ENCODE peak calls at places on chromosomes 11 and 22, in six cellular contexts. M, Y, H, W, B and L are unnamed samples.
A peak's percentile ranks its signal among the peaks of the same experiment; 100 is the strongest.

GRCh38 chr11:130180491-130180890 is 20.9 kb downstream of the ST14 start:
- DNase-seq in M (no peak), Y (no peak), H (no peak), W (no peak), B (no peak), L (no peak)

GRCh38 chr22:41048791-41049717 is 43.3 kb upstream of the EP300 start:
- DNase-seq in M (peak; percentile 82), Y (peak; percentile 83), H (peak; percentile 79), W (no peak), B (no peak), L (peak; percentile 77)

GRCh38 chr11:100789500-100789899 is 102.4 kb downstream of the ARHGAP42 start:
- DNase-seq in M (no peak), Y (no peak), H (peak; percentile 23), W (no peak), B (no peak), L (peak; percentile 41)

GRCh38 chr11:21948876-21949275 is 244.0 kb upstream of the ANO5 start:
- DNase-seq in M (no peak), Y (no peak), H (no peak), W (no peak), B (no peak), L (no peak)

GRCh38 chr22:49856766-49857618 is 3.3 kb downstream of the ZBED4 start:
- DNase-seq in M (no peak), Y (no peak), H (no peak), W (no peak), B (no peak), L (no peak)

GRCh38 chr22:32717337-32718240 is 83.9 kb upstream of the TIMP3 start:
- DNase-seq in M (no peak), Y (no peak), H (peak; percentile 39), W (no peak), B (no peak), L (no peak)

GRCh38 chr11:68916439-68916838 is 12.7 kb downstream of the IGHMBP2 start:
- DNase-seq in M (peak; percentile 14), Y (no peak), H (no peak), W (no peak), B (no peak), L (no peak)

GRCh38 chr11:4072668-4073285 is 21.8 kb upstream of the RRM1 start:
- DNase-seq in M (no peak), Y (no peak), H (peak; percentile 37), W (peak; percentile 59), B (peak; percentile 36), L (peak; percentile 75)

GRCh38 chr11:1557904-1558831 is 13.9 kb downstream of the DUSP8 start:
- DNase-seq in M (peak; percentile 62), Y (no peak), H (peak; percentile 80), W (no peak), B (no peak), L (peak; percentile 62)

GRCh38 chr22:35085621-35086020 is 19.7 kb downstream of the ISX start:
- DNase-seq in M (no peak), Y (no peak), H (no peak), W (no peak), B (no peak), L (no peak)

GRCh38 chr22:43707650-43708049 is 104.5 kb downstream of the EFCAB6 start:
- DNase-seq in M (no peak), Y (no peak), H (no peak), W (peak; percentile 1), B (no peak), L (no peak)

GRCh38 chr11:44927174-44927661 is 23.5 kb downstream of the TP53I11 start:
- DNase-seq in M (peak; percentile 74), Y (peak; percentile 89), H (peak; percentile 52), W (peak; percentile 42), B (peak; percentile 49), L (peak; percentile 83)

GRCh38 chr11:102788334-102789035 is 8.1 kb upstream of the MMP10 start:
- DNase-seq in M (no peak), Y (no peak), H (no peak), W (no peak), B (no peak), L (no peak)

GRCh38 chr11:17544181-17544622 is at the start of gene USH1C:
- DNase-seq in M (no peak), Y (no peak), H (no peak), W (peak; percentile 29), B (no peak), L (no peak)

GRCh38 chr11:120057028-120057330 is 80.9 kb downstream of the TRIM29 start:
- DNase-seq in M (no peak), Y (no peak), H (no peak), W (no peak), B (no peak), L (no peak)

GRCh38 chr11:118437046-118437735 is 899 bp downstream of the KMT2A start:
- DNase-seq in M (peak; percentile 71), Y (no peak), H (peak; percentile 52), W (no peak), B (peak; percentile 45), L (peak; percentile 33)

GRCh38 chr22:36323182-36323854 is 64.4 kb downstream of the MYH9 start:
- DNase-seq in M (no peak), Y (no peak), H (peak; percentile 74), W (no peak), B (no peak), L (peak; percentile 87)
- H3K4me1 ChIP-seq in M (peaks cover 14% of the 10 kb centered on the region), Y (peaks cover 56% of the 10 kb centered on the region), H (peaks cover 36% of the 10 kb centered on the region), W (peaks cover 10% of the 10 kb centered on the region), B (peaks cover 9% of the 10 kb centered on the region), L (peaks cover 57% of the 10 kb centered on the region)

GRCh38 chr11:71410363-71410966 is 37.7 kb downstream of the DHCR7 start:
- DNase-seq in M (no peak), Y (no peak), H (no peak), W (no peak), B (no peak), L (no peak)
- H3K4me1 ChIP-seq in M (no peaks in the 10 kb centered on the region), Y (no peaks in the 10 kb centered on the region), H (no peaks in the 10 kb centered on the region), W (no peaks in the 10 kb centered on the region), B (no peaks in the 10 kb centered on the region), L (no peaks in the 10 kb centered on the region)

GRCh38 chr22:25726241-25726640 is 15.7 kb upstream of the MYO18B start:
- DNase-seq in M (no peak), Y (no peak), H (no peak), W (no peak), B (no peak), L (no peak)

GRCh38 chr22:25729016-25729415 is 13.0 kb upstream of the MYO18B start:
- DNase-seq in M (no peak), Y (no peak), H (no peak), W (no peak), B (no peak), L (no peak)

GRCh38 chr22:25728064-25728463 is 13.9 kb upstream of the MYO18B start:
- DNase-seq in M (no peak), Y (no peak), H (no peak), W (no peak), B (no peak), L (no peak)

DNA sequence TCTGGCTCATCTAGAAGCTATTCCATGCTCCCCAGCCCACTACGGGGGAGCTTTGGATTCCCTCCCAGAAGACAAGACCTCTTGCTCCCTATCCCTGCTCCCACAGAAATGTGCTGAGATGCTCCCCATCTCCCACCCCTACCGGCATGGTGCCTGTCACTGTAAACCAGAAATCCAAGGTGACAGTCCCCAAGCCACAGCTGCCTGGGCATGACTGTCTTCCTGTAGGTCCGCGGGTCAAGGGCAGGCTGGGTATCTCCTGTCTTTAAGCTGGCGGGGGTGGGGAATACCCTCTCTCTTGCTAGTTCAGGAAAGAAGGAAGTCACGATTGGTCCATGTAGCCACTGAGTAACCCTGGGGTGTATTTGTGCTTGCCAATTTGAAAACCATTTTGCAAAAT is 12.4 kb upstream of the MYO18B start:
- DNase-seq in M (no peak), Y (no peak), H (no peak), W (no peak), B (no peak), L (no peak)
- H3K4me1 ChIP-seq in M (no peaks in the 10 kb centered on the region), Y (no peaks in the 10 kb centered on the region), H (no peaks in the 10 kb centered on the region), W (no peaks in the 10 kb centered on the region), B (no peaks in the 10 kb centered on the region), L (no peaks in the 10 kb centered on the region)

GRCh38 chr11:47518212-47518959 is 34.5 kb downstream of the CELF1 start:
- DNase-seq in M (no peak), Y (no peak), H (no peak), W (no peak), B (no peak), L (no peak)
- H3K4me1 ChIP-seq in M (peaks cover 16% of the 10 kb centered on the region), Y (peaks cover 79% of the 10 kb centered on the region), H (peaks cover 12% of the 10 kb centered on the region), W (peaks cover 42% of the 10 kb centered on the region), B (peaks cover 56% of the 10 kb centered on the region), L (peaks cover 38% of the 10 kb centered on the region)

GRCh38 chr11:57772562-57772961 is 11.0 kb downstream of the CTNND1 start:
- DNase-seq in M (no peak), Y (no peak), H (no peak), W (no peak), B (no peak), L (no peak)
- H3K4me1 ChIP-seq in M (peaks cover 34% of the 10 kb centered on the region), Y (peaks cover 76% of the 10 kb centered on the region), H (peaks cover 22% of the 10 kb centered on the region), W (peaks cover 82% of the 10 kb centered on the region), B (no peaks in the 10 kb centered on the region), L (peaks cover 96% of the 10 kb centered on the region)

GRCh38 chr22:39095971-39096370 is 1.1 kb upstream of the APOBEC3H start:
- DNase-seq in M (no peak), Y (no peak), H (no peak), W (no peak), B (no peak), L (no peak)

GRCh38 chr22:39101226-39101625 is 4.2 kb downstream of the APOBEC3H start:
- DNase-seq in M (no peak), Y (no peak), H (no peak), W (no peak), B (no peak), L (no peak)

GRCh38 chr22:39097098-39098020 is at the start of gene APOBEC3H:
- DNase-seq in M (no peak), Y (no peak), H (no peak), W (peak; percentile 16), B (peak; percentile 36), L (peak; percentile 32)

GRCh38 chr22:39098026-39098425 is 982 bp downstream of the APOBEC3H start:
- DNase-seq in M (no peak), Y (no peak), H (no peak), W (no peak), B (no peak), L (no peak)

GRCh38 chr22:39098576-39098975 is 1.5 kb downstream of the APOBEC3H start:
- DNase-seq in M (no peak), Y (no peak), H (no peak), W (no peak), B (no peak), L (no peak)
- H3K4me1 ChIP-seq in M (no peaks in the 10 kb centered on the region), Y (peaks cover 13% of the 10 kb centered on the region), H (no peaks in the 10 kb centered on the region), W (peaks cover 21% of the 10 kb centered on the region), B (peaks cover 69% of the 10 kb centered on the region), L (no peaks in the 10 kb centered on the region)

GRCh38 chr11:11537871-11538270 is 83.9 kb downstream of the GALNT18 start:
- DNase-seq in M (no peak), Y (no peak), H (no peak), W (no peak), B (no peak), L (no peak)

GRCh38 chr11:11538277-11538960 is 83.4 kb downstream of the GALNT18 start:
- DNase-seq in M (peak; percentile 70), Y (no peak), H (peak; percentile 33), W (no peak), B (no peak), L (peak; percentile 87)

GRCh38 chr11:11537372-11537771 is 84.4 kb downstream of the GALNT18 start:
- DNase-seq in M (no peak), Y (no peak), H (no peak), W (no peak), B (no peak), L (no peak)

GRCh38 chr11:11543656-11544055 is 78.1 kb downstream of the GALNT18 start:
- DNase-seq in M (no peak), Y (no peak), H (no peak), W (no peak), B (no peak), L (no peak)

GRCh38 chr11:11540157-11540556 is 81.6 kb downstream of the GALNT18 start:
- DNase-seq in M (no peak), Y (no peak), H (no peak), W (no peak), B (no peak), L (no peak)
- H3K4me1 ChIP-seq in M (peaks cover 14% of the 10 kb centered on the region), Y (peaks cover 16% of the 10 kb centered on the region), H (peaks cover 15% of the 10 kb centered on the region), W (no peaks in the 10 kb centered on the region), B (no peaks in the 10 kb centered on the region), L (peaks cover 87% of the 10 kb centered on the region)